ENCODE peak calls at places on chromosomes 11 and 22, in seven cellular contexts. W is IMR-90, D is neuronal stem cell, P is mesenchymal stem cell, S is mesendoderm, I is H9, U is trophoblast cell. T is an unnamed sample.

GRCh38 chr11:63762662-63763505 is 5.7 kb downstream of the ZFTA start:
- DNase-seq in S (peak; percentile 80), I (peak; percentile 58), U (peak; percentile 52), D (peak; percentile 71), P (peak; percentile 43), W (no peak), T (no peak)

GRCh38 chr11:119859684-119860083 is 130.7 kb upstream of the NECTIN1 start:
- DNase-seq in U (no peak), D (no peak), P (no peak), I (no peak), W (no peak), S (no peak), T (no peak)

GRCh38 chr11:120182790-120183491 is 27.9 kb upstream of the OAF start:
- DNase-seq in P (no peak), D (no peak), S (peak; percentile 80), I (peak; percentile 73), U (peak; percentile 43), W (no peak), T (no peak)

GRCh38 chr11:74460481-74461154 is 6.7 kb downstream of the KCNE3 start:
- DNase-seq in D (no peak), U (peak; percentile 25), I (no peak), S (no peak), W (peak; percentile 51), P (no peak), T (no peak)

GRCh38 chr11:101187748-101188147 is 58.1 kb upstream of the PGR start:
- DNase-seq in S (no peak), P (no peak), U (no peak), W (no peak), I (no peak), D (no peak), T (no peak)

GRCh38 chr11:9827700-9828099 is 163.8 kb downstream of the SWAP70 start:
- DNase-seq in U (no peak), D (no peak), P (no peak), I (no peak), S (no peak), W (no peak), T (no peak)

GRCh38 chr11:121711236-121711635 is 258.5 kb upstream of the SORL1-AS1 start:
- DNase-seq in U (no peak), P (no peak), D (no peak), I (no peak), W (peak; percentile 17), S (no peak), T (no peak)

GRCh38 chr11:129705341-129705740 is 110.3 kb upstream of the TMEM45B start:
- DNase-seq in W (no peak), S (no peak), I (no peak), P (no peak), D (no peak), U (no peak), T (no peak)

GRCh38 chr11:125263268-125263790 is 98.8 kb downstream of the PKNOX2 start:
- DNase-seq in D (peak; percentile 94), I (peak; percentile 94), S (peak; percentile 100), P (peak; percentile 100), W (peak; percentile 100), U (peak; percentile 27), T (peak; percentile 87)

GRCh38 chr11:69400140-69400539 is 81.3 kb upstream of the LINC01488 start:
- DNase-seq in D (no peak), I (no peak), P (no peak), S (no peak), W (no peak), U (no peak), T (no peak)

GRCh38 chr11:106917973-106918372 is 100.3 kb downstream of the GUCY1A2 start:
- DNase-seq in I (peak; percentile 43), U (peak; percentile 57), W (peak; percentile 0), S (peak; percentile 63), P (peak; percentile 5), D (peak; percentile 12), T (peak; percentile 15)

GRCh38 chr11:121426476-121427454 is 25.3 kb upstream of the SORL1 start:
- DNase-seq in P (no peak), D (no peak), S (peak; percentile 56), I (peak; percentile 63), U (peak; percentile 72), W (no peak), T (no peak)

GRCh38 chr22:25199726-25200520 is at the start of gene CRYBB3:
- DNase-seq in W (no peak), S (no peak), D (no peak), U (peak; percentile 40), I (no peak), P (no peak), T (no peak)

GRCh38 chr22:47188337-47189055 is 426.0 kb downstream of the TBC1D22A start:
- DNase-seq in S (no peak), I (peak; percentile 19), U (no peak), W (no peak), P (no peak), D (no peak), T (no peak)

GRCh38 chr22:31943976-31944699 is at the start of gene YWHAH:
- DNase-seq in W (peak; percentile 89), I (peak; percentile 94), S (peak; percentile 96), U (peak; percentile 94), D (peak; percentile 96), P (peak; percentile 93), T (peak; percentile 84)

GRCh38 chr11:86374586-86374985 is at the start of gene CCDC81:
- DNase-seq in U (no peak), S (peak; percentile 85), P (no peak), I (peak; percentile 91), W (no peak), D (peak; percentile 58), T (peak; percentile 82)

GRCh38 chr22:48893288-48894063 is 934.2 kb downstream of the BRD1 start:
- DNase-seq in S (peak; percentile 20), U (no peak), D (no peak), I (no peak), P (no peak), W (no peak), T (no peak)

GRCh38 chr22:23689414-23689813 is 1.4 kb upstream of the RGL4 start:
- DNase-seq in U (no peak), P (no peak), I (no peak), S (no peak), W (no peak), D (no peak), T (no peak)

GRCh38 chr11:6576471-6577373 is 26.7 kb downstream of the RRP8 start:
- DNase-seq in U (peak; percentile 29), S (no peak), P (peak; percentile 22), I (no peak), D (no peak), W (peak; percentile 68), T (peak; percentile 26)

GRCh38 chr11:2987881-2988280 is 4.2 kb downstream of the NAP1L4 start:
- DNase-seq in P (no peak), D (no peak), I (no peak), S (no peak), U (no peak), W (no peak), T (no peak)

GRCh38 chr11:101470881-101471535 is 112.8 kb downstream of the TRPC6 start:
- DNase-seq in D (no peak), I (no peak), W (peak; percentile 75), P (peak; percentile 71), U (no peak), S (no peak), T (no peak)

GRCh38 chr22:47681766-47682165 is 919.3 kb downstream of the TBC1D22A start:
- DNase-seq in P (no peak), I (no peak), U (no peak), W (no peak), D (no peak), S (no peak), T (no peak)

GRCh38 chr11:58582437-58582836 is 3.6 kb downstream of the ZFP91 start:
- DNase-seq in W (no peak), S (no peak), D (no peak), P (no peak), U (no peak), I (no peak), T (no peak)

GRCh38 chr22:42895087-42895486 is 38.0 kb upstream of the ARFGAP3 start:
- DNase-seq in I (no peak), D (no peak), U (no peak), W (no peak), S (no peak), P (peak; percentile 11), T (no peak)

GRCh38 chr11:56271092-56271491 is 2.9 kb upstream of the OR5T1 start:
- DNase-seq in U (no peak), I (no peak), D (no peak), S (no peak), P (no peak), W (no peak), T (no peak)

GRCh38 chr22:48402591-48403031 is 1425.1 kb downstream of the BRD1 start:
- DNase-seq in U (no peak), S (no peak), D (no peak), W (no peak), I (no peak), P (no peak), T (no peak)

GRCh38 chr22:49480896-49481650 is 346.6 kb downstream of the BRD1 start:
- DNase-seq in I (no peak), D (no peak), W (no peak), S (no peak), U (no peak), P (no peak), T (no peak)

DNA sequence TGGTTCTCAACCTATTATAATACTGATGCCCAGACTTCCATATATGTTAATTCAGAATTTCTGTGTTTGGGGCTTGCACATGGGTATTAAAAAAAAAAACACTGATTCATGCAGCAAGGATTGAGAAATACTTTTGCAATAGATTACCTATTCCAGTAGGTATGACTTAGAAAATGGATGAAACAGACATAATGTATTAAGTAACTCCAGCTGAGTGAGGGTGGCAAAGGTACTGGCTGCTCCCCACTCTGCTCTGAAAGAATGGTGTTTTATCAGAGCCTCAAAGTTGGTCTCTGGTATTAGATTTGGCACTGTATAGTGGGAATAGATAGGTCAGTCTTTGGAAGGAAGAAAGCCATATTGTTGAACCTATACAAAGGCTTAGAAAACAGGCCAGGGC is 234.3 kb upstream of the FOLH1 start:
- DNase-seq in P (no peak), W (no peak), U (no peak), D (no peak), I (no peak), S (no peak), T (no peak)
- H2BK120ac ChIP-seq in P (no peak overlapping the region), W (no peak overlapping the region), U (no peak overlapping the region), D (no peak overlapping the region), I (no peak overlapping the region), S (no peak overlapping the region), T (no peak overlapping the region)

GRCh38 chr11:16795146-16795545 is 56.7 kb downstream of the C11orf58 start:
- DNase-seq in P (no peak), I (no peak), D (no peak), S (no peak), W (no peak), U (no peak), T (no peak)
- H2BK120ac ChIP-seq in P (no peak overlapping the region), I (no peak overlapping the region), D (no peak overlapping the region), S (no peak overlapping the region), W (no peak overlapping the region), U (no peak overlapping the region), T (no peak overlapping the region)

GRCh38 chr11:131998020-131998419 is 627.6 kb downstream of the NTM start:
- DNase-seq in D (no peak), S (no peak), U (no peak), W (no peak), P (no peak), I (no peak), T (no peak)
- H2BK120ac ChIP-seq in D (no peak overlapping the region), S (no peak overlapping the region), U (no peak overlapping the region), W (no peak overlapping the region), P (no peak overlapping the region), I (no peak overlapping the region), T (no peak overlapping the region)

DNA sequence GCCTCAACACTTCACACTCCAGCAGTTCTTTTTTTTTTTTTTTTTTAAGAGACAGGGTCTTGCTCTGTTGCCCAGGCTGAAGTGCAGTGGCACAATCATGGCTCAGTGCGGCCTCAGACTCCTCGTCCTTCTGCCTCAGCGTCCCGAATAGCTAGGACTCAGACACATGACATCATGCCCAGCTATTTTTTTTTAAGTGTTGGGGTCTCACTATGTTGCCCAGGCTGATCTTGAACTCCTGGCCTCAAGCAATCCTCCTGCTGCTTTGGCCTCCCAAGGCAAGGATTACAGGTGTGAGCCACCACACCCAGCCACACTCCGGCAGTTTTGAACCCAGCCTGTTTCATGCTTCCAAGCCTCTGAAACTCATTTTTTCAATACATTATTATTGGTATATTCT is 3.7 kb downstream of the PPP2R1B start:
- DNase-seq in P (no peak), U (no peak), I (no peak), W (no peak), S (no peak), D (no peak), T (no peak)
- H2BK120ac ChIP-seq in P (no peak overlapping the region), U (no peak overlapping the region), I (no peak overlapping the region), W (no peak overlapping the region), S (no peak overlapping the region), D (no peak overlapping the region), T (no peak overlapping the region)